ENCODE peak calls at places on chromosomes 4 and X, in five cellular contexts. One of them, this sample, is unnamed.

GRCh38 chrX:119999087-119999634 is 55.6 kb upstream of the NKAP start:
- DNase-seq in activated T-helper 1 cell treated with anti-CD3 and anti-CD28 coated beads, Interleukin-2, amount 50 U/mL, for 16 hours: no peak
- DNase-seq in fibroblast of the aortic adventitia: no peak
- DNase-seq in hippocampal formation: no peak
- DNase-seq in GM19239: no peak
- DNase-seq in this sample: no peak

GRCh38 chr4:7335363-7336066 is 99.2 kb downstream of the PSAPL1 start:
- DNase-seq in activated T-helper 1 cell treated with anti-CD3 and anti-CD28 coated beads, Interleukin-2, amount 50 U/mL, for 16 hours: no peak
- DNase-seq in GM19239: peak
- DNase-seq in hippocampal formation: peak
- DNase-seq in fibroblast of the aortic adventitia: peak
- DNase-seq in this sample: peak

GRCh38 chr4:169098054-169098896 is 88.2 kb upstream of the CBR4 start:
- DNase-seq in activated T-helper 1 cell treated with anti-CD3 and anti-CD28 coated beads, Interleukin-2, amount 50 U/mL, for 16 hours: no peak
- DNase-seq in hippocampal formation: no peak
- DNase-seq in GM19239: no peak
- DNase-seq in fibroblast of the aortic adventitia: no peak
- DNase-seq in this sample: no peak

GRCh38 chrX:22343192-22343591 is 70.5 kb downstream of the CBLL2 start:
- DNase-seq in activated T-helper 1 cell treated with anti-CD3 and anti-CD28 coated beads, Interleukin-2, amount 50 U/mL, for 16 hours: no peak
- DNase-seq in hippocampal formation: no peak
- DNase-seq in GM19239: no peak
- DNase-seq in fibroblast of the aortic adventitia: no peak
- DNase-seq in this sample: no peak

GRCh38 chr4:174317531-174317930 is 33.8 kb downstream of the CEP44 start:
- DNase-seq in GM19239: no peak
- DNase-seq in activated T-helper 1 cell treated with anti-CD3 and anti-CD28 coated beads, Interleukin-2, amount 50 U/mL, for 16 hours: no peak
- DNase-seq in fibroblast of the aortic adventitia: no peak
- DNase-seq in hippocampal formation: no peak
- DNase-seq in this sample: no peak

GRCh38 chr4:89800527-89801103 is 36.3 kb downstream of the SNCA start:
- DNase-seq in GM19239: no peak
- DNase-seq in activated T-helper 1 cell treated with anti-CD3 and anti-CD28 coated beads, Interleukin-2, amount 50 U/mL, for 16 hours: no peak
- DNase-seq in fibroblast of the aortic adventitia: peak
- DNase-seq in hippocampal formation: no peak
- DNase-seq in this sample: no peak

GRCh38 chr4:121189811-121190210 is 25.7 kb upstream of the TNIP3 start:
- DNase-seq in fibroblast of the aortic adventitia: no peak
- DNase-seq in activated T-helper 1 cell treated with anti-CD3 and anti-CD28 coated beads, Interleukin-2, amount 50 U/mL, for 16 hours: peak
- DNase-seq in hippocampal formation: no peak
- DNase-seq in GM19239: no peak
- DNase-seq in this sample: no peak

GRCh38 chr4:76194325-76194724 is 19.3 kb downstream of the SCARB2 start:
- DNase-seq in fibroblast of the aortic adventitia: peak
- DNase-seq in activated T-helper 1 cell treated with anti-CD3 and anti-CD28 coated beads, Interleukin-2, amount 50 U/mL, for 16 hours: no peak
- DNase-seq in hippocampal formation: no peak
- DNase-seq in GM19239: no peak
- DNase-seq in this sample: no peak

GRCh38 chr4:15197005-15197404 is 194.7 kb downstream of the CPEB2 start:
- DNase-seq in hippocampal formation: no peak
- DNase-seq in activated T-helper 1 cell treated with anti-CD3 and anti-CD28 coated beads, Interleukin-2, amount 50 U/mL, for 16 hours: no peak
- DNase-seq in GM19239: no peak
- DNase-seq in fibroblast of the aortic adventitia: peak
- DNase-seq in this sample: peak